ENCODE peak calls at places on chromosome 11, in four cellular contexts. G is AG09309, S is sigmoid colon, P is AG10803. D is an unnamed sample.
A peak's percentile ranks its signal among the peaks of the same experiment; 100 is the strongest.

GRCh38 chr11:70732493-70733206 is 334.3 kb downstream of the CTTN start:
- DNase-seq in S (no peak), G (no peak), P (no peak), D (no peak)

GRCh38 chr11:7571640-7572000 is 57.8 kb downstream of the PPFIBP2 start:
- DNase-seq in G (no peak), P (peak; percentile 66), S (peak; percentile 73), D (peak; percentile 82)

GRCh38 chr11:8766043-8766992 is 83.7 kb downstream of the RPL27A start:
- DNase-seq in P (peak; percentile 65), S (no peak), G (no peak), D (no peak)

GRCh38 chr11:32931605-32932004 is 39.0 kb downstream of the QSER1 start:
- DNase-seq in S (no peak), G (no peak), P (no peak), D (peak; percentile 9)

GRCh38 chr11:95279921-95280861 is 49.2 kb upstream of the SESN3 start:
- DNase-seq in P (no peak), G (no peak), S (no peak), D (peak; percentile 65)

GRCh38 chr11:125976156-125976555 is 30.3 kb downstream of the VSIG10L2 start:
- DNase-seq in S (no peak), P (no peak), G (no peak), D (no peak)

GRCh38 chr11:70423523-70424505 is 25.5 kb downstream of the CTTN start:
- DNase-seq in G (peak; percentile 37), S (no peak), P (peak; percentile 79), D (peak; percentile 70)

GRCh38 chr11:5881756-5882155 is 1.3 kb downstream of the OR52E4 start:
- DNase-seq in G (no peak), S (no peak), P (no peak), D (no peak)

GRCh38 chr11:131656839-131657211 is 286.4 kb downstream of the NTM start:
- DNase-seq in G (no peak), P (no peak), S (no peak), D (no peak)

GRCh38 chr11:19907008-19907579 is 194.5 kb downstream of the NAV2 start:
- DNase-seq in P (no peak), S (no peak), G (no peak), D (no peak)

GRCh38 chr11:79087238-79087956 is 353.4 kb downstream of the TENM4 start:
- DNase-seq in G (peak; percentile 39), P (peak; percentile 85), S (no peak), D (peak; percentile 82)

GRCh38 chr11:117356126-117356761 is 28.6 kb downstream of the CEP164 start:
- DNase-seq in P (no peak), S (peak; percentile 25), G (no peak), D (no peak)

GRCh38 chr11:516400-516799 is 9.4 kb upstream of the RNH1 start:
- DNase-seq in G (no peak), P (no peak), S (no peak), D (no peak)

GRCh38 chr11:12086271-12087074 is 23.9 kb upstream of the MICAL2 start:
- DNase-seq in P (peak; percentile 98), S (peak; percentile 90), G (peak; percentile 95), D (peak; percentile 92)

GRCh38 chr11:116606060-116606459 is 166.7 kb downstream of the BUD13 start:
- DNase-seq in P (no peak), S (no peak), G (no peak), D (no peak)

GRCh38 chr11:29280452-29280851 is 736.4 kb downstream of the KCNA4 start:
- DNase-seq in P (no peak), S (no peak), G (no peak), D (peak; percentile 30)

GRCh38 chr11:117827521-117828511 is 3.3 kb upstream of the FXYD2 start:
- DNase-seq in S (peak; percentile 55), G (no peak), P (no peak), D (no peak)

GRCh38 chr11:100573911-100574513 is 113.1 kb upstream of the ARHGAP42 start:
- DNase-seq in G (peak; percentile 13), P (peak; percentile 45), S (no peak), D (peak; percentile 31)

GRCh38 chr11:7896026-7896785 is 34.9 kb downstream of the OR10A6 start:
- DNase-seq in P (peak; percentile 51), S (no peak), G (no peak), D (peak; percentile 35)

DNA sequence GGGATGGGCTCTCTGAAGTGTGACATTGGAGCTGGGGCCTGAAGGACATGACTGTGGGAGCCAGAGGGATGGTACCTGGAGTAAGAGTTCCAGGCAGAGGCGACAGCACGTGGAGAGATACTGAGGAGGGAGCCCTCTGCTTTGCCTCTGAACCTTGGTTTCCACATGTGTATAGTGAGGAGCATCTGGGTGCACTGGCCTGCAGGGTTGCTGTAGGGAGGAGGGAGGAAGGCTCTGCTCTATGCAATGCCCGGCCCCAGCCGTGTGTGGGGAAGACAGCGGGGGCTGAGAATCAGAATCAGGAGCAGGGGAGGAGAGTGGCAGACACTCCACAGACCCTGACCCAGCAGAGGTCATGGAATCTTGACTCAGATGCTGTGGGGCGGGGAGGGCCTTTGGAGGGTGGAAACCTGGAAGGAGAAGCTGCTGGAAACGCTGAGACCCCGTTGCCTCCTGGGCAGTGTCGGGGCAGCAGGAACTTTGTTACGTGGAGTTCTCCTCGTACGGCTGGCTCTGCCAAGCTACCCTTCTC is 4.0 kb downstream of the SCYL1 start:
- DNase-seq in G (no peak), S (no peak), P (no peak), D (no peak)
- H3K4me3 ChIP-seq in G (no peak overlapping the region), S (no peak overlapping the region), P (no peak overlapping the region), D (no peak overlapping the region)

DNA sequence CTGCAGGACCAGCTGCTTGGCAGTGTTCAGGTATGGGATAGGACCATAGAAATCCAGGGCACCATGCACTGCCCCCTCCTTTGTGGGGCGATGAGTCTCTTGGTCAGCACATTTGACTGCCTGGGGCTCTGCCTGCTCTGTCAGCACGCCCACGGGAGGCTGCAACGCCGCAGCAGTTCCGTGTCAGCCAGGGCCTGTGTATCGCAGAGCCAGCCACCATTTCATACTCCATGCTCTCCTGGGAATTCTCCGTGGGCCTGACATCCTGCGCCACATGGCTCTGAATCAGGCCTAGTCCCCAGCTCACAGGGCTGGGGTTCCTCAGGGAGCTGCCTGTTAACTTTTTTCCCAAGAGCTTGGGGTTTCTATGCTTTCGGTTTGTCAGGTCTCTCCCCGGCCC is 16.9 kb upstream of the RELT start:
- DNase-seq in S (peak; percentile 82), P (peak; percentile 50), G (peak; percentile 38), D (peak; percentile 45)
- H3K4me3 ChIP-seq in S (no peak overlapping the region), P (no peak overlapping the region), G (no peak overlapping the region), D (no peak overlapping the region)

DNA sequence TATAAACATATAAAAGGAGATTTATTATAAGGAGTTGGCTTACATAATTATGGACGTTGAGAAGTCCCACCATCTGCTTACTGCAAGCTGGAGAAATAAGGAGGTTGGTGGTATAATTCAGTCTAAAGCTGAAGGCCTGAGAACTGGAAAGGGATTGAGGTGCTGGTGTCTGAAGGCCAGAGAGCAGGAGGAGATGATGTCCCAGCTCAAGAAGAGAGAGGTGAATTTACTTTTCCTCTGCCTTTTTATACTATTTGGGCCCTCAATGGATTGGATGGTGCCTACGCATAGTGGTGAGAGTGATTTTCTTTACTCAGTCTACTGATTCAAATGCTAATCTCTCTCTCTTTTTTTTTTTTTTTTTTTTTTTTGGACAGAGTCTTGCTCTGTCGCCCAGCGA is 1.3 kb upstream of the ZNF202 start:
- DNase-seq in P (no peak), G (no peak), S (no peak), D (no peak)
- H3K4me3 ChIP-seq in P (no peak overlapping the region), G (no peak overlapping the region), S (no peak overlapping the region), D (no peak overlapping the region)

DNA sequence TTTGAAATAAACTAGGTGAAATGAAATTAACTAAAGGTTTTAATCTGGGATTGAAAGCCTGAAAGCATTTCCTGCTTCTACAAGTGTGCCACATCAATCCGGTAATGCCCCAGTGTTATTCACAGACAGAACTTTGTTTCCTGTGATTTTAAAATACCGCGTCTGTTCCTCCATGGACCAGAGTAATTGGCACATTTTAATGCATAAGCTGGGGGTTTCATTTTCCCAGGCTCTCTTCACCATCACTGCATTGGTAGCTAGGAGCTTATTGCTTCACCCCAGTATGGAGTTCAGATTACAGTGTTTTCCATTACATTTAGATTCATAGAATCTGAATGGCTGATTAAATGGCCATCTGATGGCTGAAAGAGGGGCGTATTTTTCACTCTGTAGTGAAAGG is 25.7 kb upstream of the CRTAM start:
- DNase-seq in G (no peak), S (no peak), P (no peak), D (no peak)
- H3K4me3 ChIP-seq in G (no peak overlapping the region), S (no peak overlapping the region), P (no peak overlapping the region), D (no peak overlapping the region)

GRCh38 chr11:129996113-129996870 is 6.3 kb downstream of the PRDM10 start:
- DNase-seq in P (no peak), S (peak; percentile 75), G (no peak), D (peak; percentile 31)

GRCh38 chr11:129995163-129995562 is 7.5 kb downstream of the PRDM10 start:
- DNase-seq in G (no peak), S (no peak), P (no peak), D (no peak)

GRCh38 chr11:129989437-129989836 is 13.2 kb downstream of the PRDM10 start:
- DNase-seq in P (no peak), G (no peak), S (no peak), D (no peak)

GRCh38 chr11:129987950-129988349 is 14.7 kb downstream of the PRDM10 start:
- DNase-seq in G (no peak), P (no peak), S (no peak), D (no peak)

DNA sequence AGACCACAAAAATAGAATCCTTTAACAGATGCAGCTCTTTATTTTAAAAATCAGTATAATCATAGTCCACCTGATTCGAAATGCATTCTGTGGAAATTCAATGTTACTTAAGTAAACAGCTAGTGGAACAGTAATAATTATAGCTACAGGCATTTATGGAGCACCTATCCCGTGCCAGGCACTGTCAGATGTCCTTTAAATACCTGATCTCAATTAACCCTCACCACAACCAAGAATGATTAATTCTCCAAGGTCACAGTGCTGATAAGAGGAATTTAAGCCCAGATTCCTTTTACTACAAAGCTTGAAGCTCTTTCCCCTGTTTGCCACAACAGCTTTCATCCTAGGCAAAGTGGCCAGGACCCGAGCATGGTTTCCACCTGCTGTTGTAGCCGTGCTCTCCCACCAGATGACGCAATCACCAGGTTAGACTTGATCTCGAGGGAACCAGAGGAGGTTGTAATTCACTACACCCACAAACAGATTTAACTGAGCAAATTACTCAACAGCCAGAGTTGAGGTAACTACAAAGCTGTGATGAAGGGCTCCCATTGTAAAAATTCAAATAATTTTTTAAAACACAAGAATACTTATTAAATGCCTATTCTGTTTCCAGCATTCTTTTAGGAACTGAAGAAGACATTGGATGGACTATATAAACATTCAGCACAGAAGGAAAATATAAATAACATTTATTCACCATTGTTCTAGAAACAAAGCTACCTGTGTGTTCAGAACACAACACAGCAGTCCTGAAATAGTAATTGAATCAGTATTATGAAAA is 10.3 kb downstream of the PRDM10 start:
- DNase-seq in S (no peak), G (no peak), P (peak; percentile 31), D (peak; percentile 31)
- H3K4me3 ChIP-seq in S (no peak overlapping the region), G (no peak overlapping the region), P (no peak overlapping the region), D (no peak overlapping the region)

D was measured in fibroblast of the aortic adventitia.